ENCODE peak calls at places on chromosomes 1 and 21, in nine cellular contexts. P is NCI-H2107; V is T-helper 9 cell; H is activated T-helper 1 cell treated with Interleukin-2 at 50 U/mL for 16 hours; Y is heart right ventricle; B is stimulated activated CD4-positive, alpha-beta T cell treated with anti-CD3 and anti-CD28 coated beads, TNF-alpha, amount 100 ng/mL, for 24 hours; A is M059J; F is EL; J is choroid plexus epithelial cell. U is an unnamed sample.

GRCh38 chr1:3907031-3907534 is 7.0 kb upstream of the C1orf174 start:
- DNase-seq in B (peak; percentile 53), F (no peak), H (no peak), P (no peak), Y (no peak), A (no peak), V (no peak), J (no peak), U (no peak)

GRCh38 chr1:36542024-36542961 is 59.6 kb upstream of the CSF3R start:
- DNase-seq in F (no peak), H (no peak), J (no peak), V (no peak), A (no peak), Y (no peak), P (no peak), B (no peak), U (no peak)

GRCh38 chr1:10057305-10057704 is 24.5 kb downstream of the UBE4B start:
- DNase-seq in F (peak; percentile 70), V (no peak), A (peak; percentile 71), H (no peak), J (peak; percentile 64), P (no peak), Y (peak; percentile 12), B (no peak), U (no peak)

GRCh38 chr1:63794927-63795326 is 21.1 kb downstream of the ROR1 start:
- DNase-seq in J (peak; percentile 85), Y (no peak), A (peak; percentile 80), P (peak; percentile 40), B (no peak), H (no peak), V (no peak), F (peak; percentile 55), U (no peak)

GRCh38 chr1:115337633-115338456 is at the start of gene NGF:
- DNase-seq in B (no peak), A (peak; percentile 77), P (peak; percentile 29), H (no peak), F (peak; percentile 87), J (peak; percentile 56), Y (peak; percentile 60), V (no peak), U (peak; percentile 60)

GRCh38 chr21:39217356-39218081 is 34.3 kb upstream of the PSMG1 start:
- DNase-seq in J (no peak), Y (no peak), P (no peak), V (no peak), F (no peak), A (no peak), B (no peak), H (no peak), U (no peak)

GRCh38 chr1:12153181-12153785 is 13.5 kb upstream of the TNFRSF1B start:
- DNase-seq in P (no peak), F (peak; percentile 97), B (no peak), Y (peak; percentile 63), H (no peak), J (peak; percentile 74), V (no peak), A (peak; percentile 89), U (no peak)

GRCh38 chr1:16210581-16210980 is 1.9 kb downstream of the ARHGEF19 start:
- DNase-seq in H (no peak), B (no peak), F (no peak), P (no peak), J (no peak), A (no peak), Y (no peak), V (no peak), U (no peak)

GRCh38 chr1:20711285-20712209 is 6.3 kb downstream of the KIF17 start:
- DNase-seq in Y (no peak), A (no peak), B (no peak), V (no peak), P (no peak), J (no peak), H (no peak), F (no peak), U (no peak)

GRCh38 chr1:68051475-68051874 is 1.0 kb upstream of the DIRAS3 start:
- DNase-seq in V (no peak), J (peak; percentile 83), A (peak; percentile 65), P (no peak), F (peak; percentile 48), H (no peak), Y (peak; percentile 45), B (no peak), U (peak; percentile 38)

GRCh38 chr1:11927866-11928592 is 1.8 kb upstream of the KIAA2013 start:
- DNase-seq in B (no peak), P (no peak), Y (no peak), J (no peak), F (no peak), A (no peak), H (no peak), V (no peak), U (no peak)

GRCh38 chr1:53465023-53465957 is 6.1 kb downstream of the DMRTB1 start:
- DNase-seq in P (no peak), B (no peak), J (no peak), F (no peak), H (no peak), Y (no peak), A (peak; percentile 13), V (no peak), U (no peak)

GRCh38 chr1:145918992-145919939 is 749 bp upstream of the PEX11B start:
- DNase-seq in J (peak; percentile 49), V (no peak), F (peak; percentile 58), H (no peak), A (peak; percentile 84), P (no peak), Y (peak; percentile 49), B (no peak), U (peak; percentile 59)

GRCh38 chr1:240004086-240004749 is 87.5 kb upstream of the FMN2 start:
- DNase-seq in V (no peak), J (peak; percentile 17), F (peak; percentile 41), A (peak; percentile 26), P (no peak), H (no peak), B (no peak), Y (no peak), U (no peak)

GRCh38 chr1:220121791-220122530 is 28.0 kb downstream of the IARS2 start:
- DNase-seq in Y (no peak), P (no peak), V (no peak), F (no peak), A (no peak), B (no peak), J (no peak), H (no peak), U (no peak)

GRCh38 chr1:44354268-44354839 is 703 bp downstream of the ERI3 start:
- DNase-seq in P (no peak), B (no peak), H (no peak), Y (no peak), F (peak; percentile 18), V (no peak), A (peak; percentile 12), J (peak; percentile 43), U (no peak)

U was measured in left ventricle myocardium inferior.